ENCODE peak calls at places on chromosomes 12 and 14, in eight cellular contexts. One of them, this sample, is unnamed.

GRCh38 chr12:56695327-56696101 is 7.4 kb upstream of the PTGES3 start:
- DNase-seq in COR-L47: no peak
- DNase-seq in central memory CD4-positive, alpha-beta T cell: no peak
- DNase-seq in DMS153: no peak
- DNase-seq in sciatic nerve: no peak
- DNase-seq in NCI-H1092: no peak
- DNase-seq in ovary: no peak
- DNase-seq in SW480: no peak
- DNase-seq in this sample: no peak

GRCh38 chr12:13250416-13250815 is 53.9 kb downstream of the EMP1 start:
- DNase-seq in COR-L47: no peak
- DNase-seq in central memory CD4-positive, alpha-beta T cell: no peak
- DNase-seq in DMS153: no peak
- DNase-seq in sciatic nerve: no peak
- DNase-seq in NCI-H1092: no peak
- DNase-seq in ovary: no peak
- DNase-seq in SW480: no peak
- DNase-seq in this sample: peak

GRCh38 chr12:96714199-96714598 is 192.9 kb upstream of the NEDD1 start:
- DNase-seq in COR-L47: no peak
- DNase-seq in central memory CD4-positive, alpha-beta T cell: no peak
- DNase-seq in DMS153: no peak
- DNase-seq in sciatic nerve: no peak
- DNase-seq in NCI-H1092: no peak
- DNase-seq in ovary: no peak
- DNase-seq in SW480: no peak
- DNase-seq in this sample: no peak

GRCh38 chr14:68295316-68295816 is 475.8 kb downstream of the RAD51B start:
- DNase-seq in COR-L47: no peak
- DNase-seq in central memory CD4-positive, alpha-beta T cell: no peak
- DNase-seq in DMS153: no peak
- DNase-seq in sciatic nerve: no peak
- DNase-seq in NCI-H1092: no peak
- DNase-seq in ovary: peak
- DNase-seq in SW480: peak
- DNase-seq in this sample: no peak

GRCh38 chr14:22387776-22388241 is 201.2 kb downstream of the DAD1 start:
- DNase-seq in COR-L47: no peak
- DNase-seq in central memory CD4-positive, alpha-beta T cell: no peak
- DNase-seq in DMS153: no peak
- DNase-seq in sciatic nerve: no peak
- DNase-seq in NCI-H1092: no peak
- DNase-seq in ovary: no peak
- DNase-seq in SW480: peak
- DNase-seq in this sample: no peak

GRCh38 chr12:120710805-120711296 is 593 bp downstream of the UNC119B start:
- DNase-seq in COR-L47: no peak
- DNase-seq in central memory CD4-positive, alpha-beta T cell: peak
- DNase-seq in DMS153: no peak
- DNase-seq in sciatic nerve: no peak
- DNase-seq in NCI-H1092: no peak
- DNase-seq in ovary: peak
- DNase-seq in SW480: no peak
- DNase-seq in this sample: peak

GRCh38 chr12:54424232-54424631 is 5.2 kb upstream of the ITGA5 start:
- DNase-seq in COR-L47: no peak
- DNase-seq in central memory CD4-positive, alpha-beta T cell: no peak
- DNase-seq in DMS153: no peak
- DNase-seq in sciatic nerve: no peak
- DNase-seq in NCI-H1092: no peak
- DNase-seq in ovary: no peak
- DNase-seq in SW480: no peak
- DNase-seq in this sample: no peak

GRCh38 chr12:49923878-49924610 is 20.3 kb upstream of the FAIM2 start:
- DNase-seq in COR-L47: no peak
- DNase-seq in central memory CD4-positive, alpha-beta T cell: no peak
- DNase-seq in DMS153: no peak
- DNase-seq in sciatic nerve: no peak
- DNase-seq in NCI-H1092: no peak
- DNase-seq in ovary: no peak
- DNase-seq in SW480: no peak
- DNase-seq in this sample: no peak

GRCh38 chr12:47905313-47905730 is 528 bp upstream of the VDR start:
- DNase-seq in COR-L47: no peak
- DNase-seq in central memory CD4-positive, alpha-beta T cell: no peak
- DNase-seq in DMS153: peak
- DNase-seq in sciatic nerve: peak
- DNase-seq in NCI-H1092: peak
- DNase-seq in ovary: peak
- DNase-seq in SW480: peak
- DNase-seq in this sample: peak

GRCh38 chr12:93678779-93679178 is 1.6 kb downstream of the CRADD start:
- DNase-seq in COR-L47: no peak
- DNase-seq in central memory CD4-positive, alpha-beta T cell: no peak
- DNase-seq in DMS153: no peak
- DNase-seq in sciatic nerve: no peak
- DNase-seq in NCI-H1092: no peak
- DNase-seq in ovary: no peak
- DNase-seq in SW480: no peak
- DNase-seq in this sample: no peak

GRCh38 chr12:38934696-38935095 is 29.3 kb upstream of the CPNE8 start:
- DNase-seq in COR-L47: no peak
- DNase-seq in central memory CD4-positive, alpha-beta T cell: no peak
- DNase-seq in DMS153: no peak
- DNase-seq in sciatic nerve: no peak
- DNase-seq in NCI-H1092: no peak
- DNase-seq in ovary: no peak
- DNase-seq in SW480: no peak
- DNase-seq in this sample: no peak

GRCh38 chr12:112590281-112590680 is 171.5 kb downstream of the PTPN11 start:
- DNase-seq in COR-L47: no peak
- DNase-seq in central memory CD4-positive, alpha-beta T cell: no peak
- DNase-seq in DMS153: no peak
- DNase-seq in sciatic nerve: no peak
- DNase-seq in NCI-H1092: no peak
- DNase-seq in ovary: no peak
- DNase-seq in SW480: no peak
- DNase-seq in this sample: no peak